ENCODE peak calls at places on chromosomes 11 and 22, in nine cellular contexts. One of them, this sample, is unnamed.

GRCh38 chr22:17581631-17582030 is 18.3 kb downstream of the SLC25A18 start:
- DNase-seq in H1: no peak
- DNase-seq in stomach: no peak
- DNase-seq in Panc1: no peak
- DNase-seq in transverse colon: no peak
- DNase-seq in endothelial cell of umbilical vein: no peak
- DNase-seq in GM23338: no peak
- DNase-seq in sigmoid colon: no peak
- DNase-seq in esophagus muscularis mucosa: no peak
- DNase-seq in this sample: peak

GRCh38 chr22:30926706-30927105 is 41.9 kb downstream of the MORC2 start:
- DNase-seq in H1: no peak
- DNase-seq in stomach: no peak
- DNase-seq in Panc1: no peak
- DNase-seq in transverse colon: no peak
- DNase-seq in endothelial cell of umbilical vein: no peak
- DNase-seq in GM23338: no peak
- DNase-seq in sigmoid colon: peak
- DNase-seq in esophagus muscularis mucosa: no peak
- DNase-seq in this sample: no peak

GRCh38 chr11:96167787-96168186 is 175.2 kb downstream of the MAML2 start:
- DNase-seq in H1: no peak
- DNase-seq in stomach: no peak
- DNase-seq in Panc1: no peak
- DNase-seq in transverse colon: no peak
- DNase-seq in endothelial cell of umbilical vein: no peak
- DNase-seq in GM23338: no peak
- DNase-seq in sigmoid colon: no peak
- DNase-seq in esophagus muscularis mucosa: no peak
- DNase-seq in this sample: no peak

GRCh38 chr11:61509058-61510029 is 795 bp downstream of the LRRC10B start:
- DNase-seq in H1: peak
- DNase-seq in stomach: peak
- DNase-seq in Panc1: no peak
- DNase-seq in transverse colon: peak
- DNase-seq in endothelial cell of umbilical vein: peak
- DNase-seq in GM23338: peak
- DNase-seq in sigmoid colon: peak
- DNase-seq in esophagus muscularis mucosa: no peak
- DNase-seq in this sample: peak

GRCh38 chr11:76623171-76623883 is 47.2 kb downstream of the LRRC32 start:
- DNase-seq in H1: no peak
- DNase-seq in stomach: no peak
- DNase-seq in Panc1: no peak
- DNase-seq in transverse colon: no peak
- DNase-seq in endothelial cell of umbilical vein: peak
- DNase-seq in GM23338: no peak
- DNase-seq in sigmoid colon: peak
- DNase-seq in esophagus muscularis mucosa: no peak
- DNase-seq in this sample: no peak

GRCh38 chr22:30824711-30825110 is 130.0 kb downstream of the OSBP2 start:
- DNase-seq in H1: no peak
- DNase-seq in stomach: no peak
- DNase-seq in Panc1: no peak
- DNase-seq in transverse colon: no peak
- DNase-seq in endothelial cell of umbilical vein: no peak
- DNase-seq in GM23338: no peak
- DNase-seq in sigmoid colon: peak
- DNase-seq in esophagus muscularis mucosa: no peak
- DNase-seq in this sample: no peak

GRCh38 chr11:103420593-103420992 is 311.4 kb downstream of the DYNC2H1 start:
- DNase-seq in H1: no peak
- DNase-seq in stomach: no peak
- DNase-seq in Panc1: no peak
- DNase-seq in transverse colon: no peak
- DNase-seq in endothelial cell of umbilical vein: peak
- DNase-seq in GM23338: no peak
- DNase-seq in sigmoid colon: no peak
- DNase-seq in esophagus muscularis mucosa: no peak
- DNase-seq in this sample: no peak

GRCh38 chr11:12989428-12990242 is 19.5 kb upstream of the RASSF10 start:
- DNase-seq in H1: no peak
- DNase-seq in stomach: no peak
- DNase-seq in Panc1: no peak
- DNase-seq in transverse colon: no peak
- DNase-seq in endothelial cell of umbilical vein: no peak
- DNase-seq in GM23338: no peak
- DNase-seq in sigmoid colon: no peak
- DNase-seq in esophagus muscularis mucosa: no peak
- DNase-seq in this sample: no peak

GRCh38 chr11:73330569-73331093 is 22.6 kb downstream of the ARHGEF17 start:
- DNase-seq in H1: no peak
- DNase-seq in stomach: no peak
- DNase-seq in Panc1: no peak
- DNase-seq in transverse colon: no peak
- DNase-seq in endothelial cell of umbilical vein: peak
- DNase-seq in GM23338: peak
- DNase-seq in sigmoid colon: no peak
- DNase-seq in esophagus muscularis mucosa: no peak
- DNase-seq in this sample: no peak

GRCh38 chr11:73333626-73334199 is 25.6 kb downstream of the ARHGEF17 start:
- DNase-seq in H1: no peak
- DNase-seq in stomach: no peak
- DNase-seq in Panc1: no peak
- DNase-seq in transverse colon: no peak
- DNase-seq in endothelial cell of umbilical vein: peak
- DNase-seq in GM23338: no peak
- DNase-seq in sigmoid colon: no peak
- DNase-seq in esophagus muscularis mucosa: no peak
- DNase-seq in this sample: no peak

GRCh38 chr11:73333173-73333572 is 25.1 kb downstream of the ARHGEF17 start:
- DNase-seq in H1: no peak
- DNase-seq in stomach: no peak
- DNase-seq in Panc1: no peak
- DNase-seq in transverse colon: no peak
- DNase-seq in endothelial cell of umbilical vein: no peak
- DNase-seq in GM23338: no peak
- DNase-seq in sigmoid colon: no peak
- DNase-seq in esophagus muscularis mucosa: no peak
- DNase-seq in this sample: no peak

GRCh38 chr11:73334244-73335203 is 26.4 kb downstream of the ARHGEF17 start:
- DNase-seq in H1: no peak
- DNase-seq in stomach: peak
- DNase-seq in Panc1: no peak
- DNase-seq in transverse colon: peak
- DNase-seq in endothelial cell of umbilical vein: peak
- DNase-seq in GM23338: no peak
- DNase-seq in sigmoid colon: peak
- DNase-seq in esophagus muscularis mucosa: no peak
- DNase-seq in this sample: no peak

DNA sequence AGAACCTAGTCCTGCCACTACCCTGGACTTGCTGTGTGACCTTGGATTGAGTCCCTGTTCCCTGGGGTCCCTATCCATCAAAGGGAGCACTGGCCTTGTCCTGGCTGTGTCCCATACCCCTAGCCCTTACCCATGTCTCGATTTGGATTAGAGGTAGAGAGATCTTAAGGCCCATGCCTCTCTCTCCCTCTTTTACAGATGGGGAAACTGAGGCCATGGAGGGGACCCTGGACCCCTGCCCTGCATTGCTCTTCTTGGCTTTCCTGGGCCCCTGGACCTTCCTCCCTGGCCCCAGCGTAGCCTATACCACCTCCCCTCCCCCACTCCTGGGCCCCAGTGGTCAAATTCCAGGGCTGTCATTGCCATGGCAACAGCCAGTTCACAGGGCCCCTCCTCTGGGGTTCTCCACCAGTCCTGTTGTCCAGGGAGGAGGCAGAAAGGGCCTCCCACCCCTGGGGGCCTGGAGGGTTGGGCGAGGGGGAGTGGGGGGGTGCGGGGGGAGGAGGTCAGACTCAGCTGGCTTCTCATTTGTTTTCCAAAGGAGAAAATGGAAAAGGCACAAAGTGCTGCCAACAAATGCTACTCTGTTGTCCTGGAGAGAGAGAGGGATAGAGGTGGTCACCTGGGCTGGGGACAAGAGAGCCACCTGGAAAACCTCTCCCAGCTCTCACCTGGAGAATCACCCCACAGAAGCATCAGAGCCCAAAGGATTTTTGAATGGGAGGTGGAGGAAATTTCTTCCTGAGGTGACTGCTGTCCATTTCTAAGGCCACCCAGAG is 23.3 kb downstream of the ARHGEF17 start:
- DNase-seq in H1: no peak
- DNase-seq in stomach: no peak
- DNase-seq in Panc1: no peak
- DNase-seq in transverse colon: no peak
- DNase-seq in endothelial cell of umbilical vein: no peak
- DNase-seq in GM23338: peak
- DNase-seq in sigmoid colon: no peak
- DNase-seq in esophagus muscularis mucosa: no peak
- DNase-seq in this sample: no peak
- H3K27ac ChIP-seq in H1: no peak
- H3K27ac ChIP-seq in stomach: peak
- H3K27ac ChIP-seq in Panc1: no peak
- H3K27ac ChIP-seq in transverse colon: peak
- H3K27ac ChIP-seq in endothelial cell of umbilical vein: no peak
- H3K27ac ChIP-seq in GM23338: no peak
- H3K27ac ChIP-seq in sigmoid colon: peak
- H3K27ac ChIP-seq in esophagus muscularis mucosa: peak
- H3K27ac ChIP-seq in this sample: peak

GRCh38 chr11:46705070-46705688 is 4.3 kb downstream of the ZNF408 start:
- DNase-seq in H1: no peak
- DNase-seq in stomach: no peak
- DNase-seq in Panc1: no peak
- DNase-seq in transverse colon: no peak
- DNase-seq in endothelial cell of umbilical vein: no peak
- DNase-seq in GM23338: no peak
- DNase-seq in sigmoid colon: no peak
- DNase-seq in esophagus muscularis mucosa: no peak
- DNase-seq in this sample: no peak

GRCh38 chr11:46710821-46711269 is 8.2 kb upstream of the F2 start:
- DNase-seq in H1: no peak
- DNase-seq in stomach: no peak
- DNase-seq in Panc1: peak
- DNase-seq in transverse colon: peak
- DNase-seq in endothelial cell of umbilical vein: no peak
- DNase-seq in GM23338: no peak
- DNase-seq in sigmoid colon: peak
- DNase-seq in esophagus muscularis mucosa: no peak
- DNase-seq in this sample: no peak

GRCh38 chr11:46701078-46701654 is 335 bp downstream of the ZNF408 start:
- DNase-seq in H1: no peak
- DNase-seq in stomach: no peak
- DNase-seq in Panc1: no peak
- DNase-seq in transverse colon: no peak
- DNase-seq in endothelial cell of umbilical vein: no peak
- DNase-seq in GM23338: peak
- DNase-seq in sigmoid colon: no peak
- DNase-seq in esophagus muscularis mucosa: no peak
- DNase-seq in this sample: peak

GRCh38 chr11:46711288-46711687 is 7.7 kb upstream of the F2 start:
- DNase-seq in H1: no peak
- DNase-seq in stomach: no peak
- DNase-seq in Panc1: no peak
- DNase-seq in transverse colon: no peak
- DNase-seq in endothelial cell of umbilical vein: no peak
- DNase-seq in GM23338: no peak
- DNase-seq in sigmoid colon: no peak
- DNase-seq in esophagus muscularis mucosa: no peak
- DNase-seq in this sample: no peak

DNA sequence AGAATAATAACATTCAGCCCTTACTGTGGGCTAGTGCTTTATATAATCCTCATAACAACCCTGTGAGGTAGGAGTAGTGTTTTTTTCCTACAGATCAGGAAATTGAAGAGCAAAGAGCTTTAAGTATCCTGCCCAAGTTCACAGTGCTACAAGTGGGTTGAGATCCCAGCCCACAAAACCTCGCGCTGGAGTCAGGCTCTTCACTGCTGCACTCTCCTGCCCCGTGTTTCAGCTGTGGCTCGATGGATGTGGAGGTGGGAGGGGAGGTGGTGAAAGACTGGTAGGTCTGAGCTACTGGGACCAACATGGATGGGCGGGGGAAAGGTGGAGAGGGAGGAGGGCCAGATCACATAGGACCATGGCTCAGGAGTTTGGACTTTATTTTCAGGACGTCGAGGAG is 6.1 kb downstream of the ZNF408 start:
- DNase-seq in H1: no peak
- DNase-seq in stomach: no peak
- DNase-seq in Panc1: no peak
- DNase-seq in transverse colon: no peak
- DNase-seq in endothelial cell of umbilical vein: no peak
- DNase-seq in GM23338: no peak
- DNase-seq in sigmoid colon: no peak
- DNase-seq in esophagus muscularis mucosa: no peak
- DNase-seq in this sample: no peak
- TF ChIP-seq POLR2AphosphoS5 in H1: no peak
- TF ChIP-seq POLR2AphosphoS5 in stomach: no peak
- TF ChIP-seq POLR2AphosphoS5 in Panc1: no peak
- TF ChIP-seq POLR2AphosphoS5 in transverse colon: no peak
- TF ChIP-seq POLR2AphosphoS5 in endothelial cell of umbilical vein: no peak
- TF ChIP-seq POLR2AphosphoS5 in GM23338: no peak
- TF ChIP-seq POLR2AphosphoS5 in sigmoid colon: no peak
- TF ChIP-seq POLR2AphosphoS5 in esophagus muscularis mucosa: no peak
- TF ChIP-seq POLR2AphosphoS5 in this sample: no peak

GRCh38 chr22:23838686-23839468 is at the start of gene DERL3:
- DNase-seq in H1: peak
- DNase-seq in stomach: peak
- DNase-seq in Panc1: peak
- DNase-seq in transverse colon: peak
- DNase-seq in endothelial cell of umbilical vein: peak
- DNase-seq in GM23338: peak
- DNase-seq in sigmoid colon: peak
- DNase-seq in esophagus muscularis mucosa: peak
- DNase-seq in this sample: peak

GRCh38 chr22:23837496-23837859 is 1.3 kb downstream of the DERL3 start:
- DNase-seq in H1: no peak
- DNase-seq in stomach: no peak
- DNase-seq in Panc1: no peak
- DNase-seq in transverse colon: no peak
- DNase-seq in endothelial cell of umbilical vein: no peak
- DNase-seq in GM23338: no peak
- DNase-seq in sigmoid colon: no peak
- DNase-seq in esophagus muscularis mucosa: no peak
- DNase-seq in this sample: no peak

GRCh38 chr22:23836692-23837495 is 1.9 kb downstream of the DERL3 start:
- DNase-seq in H1: no peak
- DNase-seq in stomach: no peak
- DNase-seq in Panc1: no peak
- DNase-seq in transverse colon: no peak
- DNase-seq in endothelial cell of umbilical vein: no peak
- DNase-seq in GM23338: no peak
- DNase-seq in sigmoid colon: peak
- DNase-seq in esophagus muscularis mucosa: no peak
- DNase-seq in this sample: no peak

GRCh38 chr22:23836281-23836680 is 2.5 kb downstream of the DERL3 start:
- DNase-seq in H1: no peak
- DNase-seq in stomach: no peak
- DNase-seq in Panc1: no peak
- DNase-seq in transverse colon: no peak
- DNase-seq in endothelial cell of umbilical vein: no peak
- DNase-seq in GM23338: no peak
- DNase-seq in sigmoid colon: peak
- DNase-seq in esophagus muscularis mucosa: no peak
- DNase-seq in this sample: no peak

DNA sequence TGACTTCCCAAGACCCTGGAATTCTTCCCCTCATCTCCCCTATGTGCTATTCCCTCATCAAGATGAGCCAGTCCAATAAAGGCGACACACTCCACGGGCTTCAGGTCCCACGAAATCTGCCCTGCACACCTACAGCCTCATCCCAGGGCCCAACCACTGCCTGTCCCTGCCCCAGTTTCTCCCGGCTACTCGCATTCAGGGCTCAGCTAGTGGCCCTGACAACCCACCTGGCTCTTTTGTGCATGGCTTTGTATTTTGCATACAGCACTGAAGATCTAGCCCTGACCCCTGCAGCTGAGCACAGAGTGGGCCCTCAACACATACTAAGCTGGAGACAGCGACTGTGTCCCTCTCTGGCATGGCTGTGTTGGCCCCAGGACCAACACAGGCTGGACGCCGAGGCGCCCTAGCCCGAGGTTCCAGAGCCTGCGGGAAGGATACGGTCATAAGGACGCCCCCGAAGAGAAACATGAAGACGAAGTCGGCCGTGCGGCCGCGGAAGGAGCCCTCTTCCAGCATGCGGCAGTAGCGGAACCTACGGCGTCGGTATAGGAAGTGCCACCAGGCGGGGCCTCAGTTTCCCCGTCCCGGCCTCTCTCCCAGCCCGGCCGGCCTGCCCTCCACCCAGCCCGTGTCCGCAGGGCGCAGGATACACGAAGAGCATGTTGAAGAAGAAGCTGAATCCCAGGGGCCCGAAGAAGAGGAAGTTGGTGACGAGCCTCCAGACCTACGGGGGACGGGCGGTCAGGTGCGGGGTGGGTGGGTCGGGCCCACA is 708 bp downstream of the DERL3 start:
- DNase-seq in H1: no peak
- DNase-seq in stomach: no peak
- DNase-seq in Panc1: no peak
- DNase-seq in transverse colon: no peak
- DNase-seq in endothelial cell of umbilical vein: no peak
- DNase-seq in GM23338: peak
- DNase-seq in sigmoid colon: no peak
- DNase-seq in esophagus muscularis mucosa: no peak
- DNase-seq in this sample: peak
- H3K4me3 ChIP-seq in H1: peak
- H3K4me3 ChIP-seq in stomach: peak
- H3K4me3 ChIP-seq in Panc1: no peak
- H3K4me3 ChIP-seq in transverse colon: peak
- H3K4me3 ChIP-seq in endothelial cell of umbilical vein: peak
- H3K4me3 ChIP-seq in GM23338: peak
- H3K4me3 ChIP-seq in sigmoid colon: peak
- H3K4me3 ChIP-seq in esophagus muscularis mucosa: peak
- H3K4me3 ChIP-seq in this sample: peak

DNA sequence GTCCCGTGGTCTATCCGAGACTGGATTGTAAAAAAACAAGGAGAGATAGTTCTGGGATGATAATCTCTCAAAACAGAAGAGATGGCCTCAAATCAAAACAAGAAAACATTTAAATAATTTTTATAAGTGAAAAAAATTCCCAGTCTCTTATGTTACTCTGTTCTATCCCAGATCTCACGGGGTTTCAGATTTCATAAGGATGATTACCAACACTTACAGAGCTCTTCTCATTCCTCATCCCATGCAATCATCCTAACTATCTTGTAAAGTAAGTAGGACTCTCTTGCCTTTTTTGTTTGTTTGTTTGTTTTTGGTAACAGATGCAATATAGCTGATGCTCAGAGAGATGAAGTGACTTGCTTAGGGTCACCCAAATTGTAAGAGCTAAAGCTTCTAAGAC is 20.0 kb upstream of the ZBTB16 start:
- DNase-seq in H1: no peak
- DNase-seq in stomach: no peak
- DNase-seq in Panc1: no peak
- DNase-seq in transverse colon: no peak
- DNase-seq in endothelial cell of umbilical vein: no peak
- DNase-seq in GM23338: no peak
- DNase-seq in sigmoid colon: no peak
- DNase-seq in esophagus muscularis mucosa: no peak
- DNase-seq in this sample: no peak
- H3K27ac ChIP-seq in H1: no peak
- H3K27ac ChIP-seq in stomach: no peak
- H3K27ac ChIP-seq in Panc1: no peak
- H3K27ac ChIP-seq in transverse colon: no peak
- H3K27ac ChIP-seq in endothelial cell of umbilical vein: no peak
- H3K27ac ChIP-seq in GM23338: no peak
- H3K27ac ChIP-seq in sigmoid colon: peak
- H3K27ac ChIP-seq in esophagus muscularis mucosa: no peak
- H3K27ac ChIP-seq in this sample: no peak

This sample was measured in upper lobe of left lung.